ENCODE peak calls at places on chromosomes 5 and 9, in six cellular contexts. V, A, F, H, Q and K are unnamed samples.
A peak's percentile ranks its signal among the peaks of the same experiment; 100 is the strongest.

GRCh38 chr9:137432687-137433348 is 8.3 kb downstream of the ENTPD8 start:
- DNase-seq in H (no peak), F (peak; percentile 22), V (no peak), A (no peak), Q (no peak), K (no peak)

GRCh38 chr5:446864-447263 is 3.9 kb downstream of the EXOC3 start:
- DNase-seq in F (no peak), A (peak; percentile 34), V (peak; percentile 57), H (peak; percentile 5), Q (peak; percentile 24), K (no peak)

GRCh38 chr9:98854206-98854756 is 46.8 kb downstream of the GALNT12 start:
- DNase-seq in F (no peak), V (no peak), A (peak; percentile 77), Q (no peak), H (no peak), K (no peak)

GRCh38 chr9:138047469-138048040 is 170.0 kb downstream of the CACNA1B start:
- DNase-seq in Q (no peak), F (no peak), V (peak; percentile 1), H (no peak), A (no peak), K (no peak)

GRCh38 chr9:96139592-96140251 is 162.3 kb downstream of the HSD17B3 start:
- DNase-seq in A (peak; percentile 87), V (no peak), F (no peak), H (peak; percentile 46), Q (no peak), K (no peak)

GRCh38 chr5:1493941-1494340 is 29.8 kb downstream of the LPCAT1 start:
- DNase-seq in F (no peak), V (no peak), A (no peak), H (no peak), Q (no peak), K (no peak)

GRCh38 chr5:142323480-142324376 is 1.1 kb downstream of the SPRY4 start:
- DNase-seq in H (peak; percentile 77), A (peak; percentile 54), Q (no peak), V (peak; percentile 61), F (no peak), K (no peak)

GRCh38 chr5:37248387-37248969 is 698 bp downstream of the CPLANE1 start:
- DNase-seq in V (peak; percentile 27), Q (no peak), H (no peak), A (peak; percentile 4), F (no peak), K (no peak)

GRCh38 chr9:70003786-70004185 is 39.9 kb upstream of the MAMDC2 start:
- DNase-seq in F (no peak), A (peak; percentile 86), H (no peak), V (no peak), Q (no peak), K (no peak)

GRCh38 chr5:51131266-51131665 is 252.0 kb upstream of the ISL1 start:
- DNase-seq in Q (no peak), V (no peak), A (no peak), F (no peak), H (no peak), K (no peak)

GRCh38 chr9:122356627-122357026 is 14.2 kb upstream of the PTGS1 start:
- DNase-seq in F (no peak), Q (no peak), A (no peak), V (peak; percentile 49), H (no peak), K (no peak)

GRCh38 chr5:175693746-175694145 is 35.9 kb downstream of the HRH2 start:
- DNase-seq in F (no peak), H (no peak), A (no peak), V (no peak), Q (no peak), K (no peak)

GRCh38 chr5:6291961-6292360 is 86.4 kb downstream of the MED10 start:
- DNase-seq in F (no peak), V (peak; percentile 69), A (no peak), Q (peak; percentile 12), H (no peak), K (no peak)

GRCh38 chr9:37028425-37029031 is 5.5 kb downstream of the PAX5 start:
- DNase-seq in Q (no peak), F (no peak), V (peak; percentile 40), H (no peak), A (no peak), K (no peak)

GRCh38 chr5:131957721-131958483 is 12.4 kb upstream of the MEIKIN start:
- DNase-seq in H (no peak), V (no peak), F (no peak), Q (no peak), A (no peak), K (no peak)

GRCh38 chr5:43711496-43711895 is 108.5 kb downstream of the NNT start:
- DNase-seq in Q (peak; percentile 4), V (no peak), H (no peak), F (no peak), A (peak; percentile 77), K (no peak)

GRCh38 chr5:132268698-132269551 is 11.4 kb downstream of the PDLIM4 start:
- DNase-seq in A (peak; percentile 61), V (peak; percentile 39), H (no peak), Q (no peak), F (no peak), K (no peak)

GRCh38 chr9:89274838-89275237 is 36.2 kb upstream of the CKS2 start:
- DNase-seq in F (no peak), Q (no peak), V (no peak), H (no peak), A (peak; percentile 97), K (peak; percentile 83)

GRCh38 chr5:85920984-85921383 is 696.8 kb upstream of the COX7C start:
- DNase-seq in H (no peak), Q (no peak), V (no peak), A (no peak), F (no peak), K (no peak)

GRCh38 chr5:177477701-177478477 is 4.5 kb upstream of the DBN1 start:
- DNase-seq in Q (no peak), H (no peak), V (no peak), F (no peak), A (peak; percentile 38), K (no peak)
- H3K27ac ChIP-seq in Q (no peak overlapping the region), H (peak overlapping the region; percentile 73), V (no peak overlapping the region), F (no peak overlapping the region), A (no peak overlapping the region), K (peak overlapping the region; percentile 88)

GRCh38 chr9:91273853-91274552 is 87.7 kb downstream of the AUH start:
- DNase-seq in H (no peak), Q (peak; percentile 8), V (no peak), A (peak; percentile 63), F (no peak), K (peak; percentile 24)
- H3K27ac ChIP-seq in H (no peak overlapping the region), Q (no peak overlapping the region), V (no peak overlapping the region), A (no peak overlapping the region), F (no peak overlapping the region), K (no peak overlapping the region)

GRCh38 chr9:92598382-92598781 is 62.6 kb upstream of the ECM2 start:
- DNase-seq in A (no peak), H (no peak), V (no peak), Q (no peak), F (no peak), K (no peak)

GRCh38 chr9:92592537-92592936 is 56.7 kb upstream of the ECM2 start:
- DNase-seq in H (no peak), Q (no peak), V (no peak), A (no peak), F (no peak), K (peak; percentile 6)

GRCh38 chr9:92590386-92590785 is 54.6 kb upstream of the ECM2 start:
- DNase-seq in H (peak; percentile 53), F (peak; percentile 75), A (peak; percentile 47), Q (no peak), V (no peak), K (no peak)

GRCh38 chr9:92589918-92590317 is 54.1 kb upstream of the ECM2 start:
- DNase-seq in H (no peak), F (no peak), A (no peak), Q (no peak), V (no peak), K (no peak)

DNA sequence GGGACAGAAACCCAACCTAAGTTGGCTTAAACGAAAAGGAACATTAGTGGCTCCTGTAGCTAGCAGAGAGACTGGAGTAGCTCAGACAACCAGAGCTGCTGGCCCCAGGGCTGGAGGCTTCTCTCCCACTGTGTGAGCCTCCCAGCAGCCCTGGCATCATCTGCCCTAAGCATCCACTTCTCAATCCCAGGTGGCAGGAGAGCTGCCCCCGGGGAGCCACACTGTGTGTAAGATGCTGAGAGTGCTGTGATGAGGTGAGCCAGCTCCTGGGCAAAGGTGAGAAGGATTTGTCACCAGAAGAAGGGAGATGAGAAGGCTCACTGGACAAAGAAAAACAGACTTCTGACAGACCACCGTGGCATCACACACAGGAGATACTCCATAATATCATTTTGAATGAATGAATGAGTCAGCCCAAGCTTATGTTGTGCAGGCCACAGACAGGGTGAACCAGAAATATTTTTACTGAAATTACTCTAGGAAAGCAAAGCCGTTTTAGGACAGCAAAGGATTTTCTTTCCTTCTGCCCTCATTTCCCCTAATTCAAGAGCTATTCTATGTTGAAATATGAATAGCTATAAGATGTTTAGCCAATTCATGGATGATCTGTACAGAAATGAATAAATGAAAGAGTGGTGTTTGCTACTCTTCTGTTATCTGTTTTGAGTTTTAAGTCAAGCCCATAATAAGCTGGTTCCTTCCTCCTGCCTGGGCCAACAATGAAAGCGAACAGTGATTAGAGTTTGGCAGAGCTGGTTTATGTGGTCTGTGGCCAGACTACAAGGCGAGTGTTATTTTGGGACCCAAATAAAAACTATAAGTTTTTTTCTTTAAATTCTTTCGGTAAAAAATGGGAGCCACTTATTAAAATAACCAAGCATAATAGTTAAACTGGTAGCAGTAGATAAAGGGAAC is 57.4 kb upstream of the ECM2 start:
- DNase-seq in Q (no peak), F (no peak), A (peak; percentile 51), V (no peak), H (no peak), K (no peak)
- H3K27ac ChIP-seq in Q (no peak overlapping the region), F (no peak overlapping the region), A (no peak overlapping the region), V (no peak overlapping the region), H (no peak overlapping the region), K (no peak overlapping the region)

GRCh38 chr5:74316064-74316586 is 324.4 kb downstream of the ENC1 start:
- DNase-seq in V (peak; percentile 8), H (no peak), A (peak; percentile 99), F (no peak), Q (no peak), K (peak; percentile 98)
- H3K27ac ChIP-seq in V (no peak overlapping the region), H (no peak overlapping the region), A (peak overlapping the region; percentile 91), F (no peak overlapping the region), Q (no peak overlapping the region), K (peak overlapping the region; percentile 97)

DNA sequence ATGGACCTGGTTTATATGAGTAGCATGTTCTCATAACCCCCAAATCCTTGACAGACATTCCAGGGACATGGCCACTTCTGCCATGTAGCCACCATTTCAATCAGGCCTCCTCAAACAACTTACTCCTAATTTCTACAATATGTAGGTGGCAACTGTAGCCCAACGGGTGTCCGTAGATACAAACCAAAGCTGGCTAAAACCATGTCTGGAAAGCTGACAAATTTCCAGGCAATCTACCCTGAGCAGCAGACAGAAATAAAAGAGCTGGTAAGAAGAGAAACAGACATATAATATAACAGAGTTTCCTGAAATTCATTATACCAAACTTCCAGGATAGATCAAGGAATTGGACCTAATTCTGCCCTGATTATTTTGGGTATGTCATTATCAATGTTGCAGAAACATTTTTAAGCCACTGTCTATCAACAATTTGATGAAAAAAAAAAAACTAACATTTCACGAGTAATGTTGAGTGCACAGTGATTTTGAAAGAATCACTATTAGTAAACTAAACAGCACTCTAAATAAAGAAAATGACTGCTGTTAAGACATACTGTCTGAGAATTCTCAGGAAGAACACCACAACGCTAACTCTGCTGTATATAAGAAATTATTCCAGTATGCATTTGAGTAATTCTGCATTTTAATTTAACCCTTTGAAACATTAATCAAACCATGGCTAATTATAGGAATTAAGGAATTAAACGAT is 40.6 kb downstream of the EBF1 start:
- DNase-seq in V (no peak), F (no peak), A (no peak), Q (no peak), H (no peak), K (no peak)
- H3K27ac ChIP-seq in V (no peak overlapping the region), F (peak overlapping the region; percentile 1), A (peak overlapping the region; percentile 29), Q (no peak overlapping the region), H (no peak overlapping the region), K (no peak overlapping the region)

GRCh38 chr5:9284781-9285307 is 261.0 kb downstream of the SEMA5A start:
- DNase-seq in A (no peak), Q (no peak), F (peak; percentile 65), H (no peak), V (no peak), K (no peak)
- H3K27ac ChIP-seq in A (peak overlapping the region; percentile 24), Q (no peak overlapping the region), F (peak overlapping the region; percentile 68), H (no peak overlapping the region), V (no peak overlapping the region), K (no peak overlapping the region)